ENCODE peak calls at places on chromosomes 12 and 14, in seven cellular contexts. One of them, this sample, is unnamed.

GRCh38 chr14:104900639-104901512 is 23.8 kb upstream of the PLD4 start:
- DNase-seq in mesendoderm: no peak
- DNase-seq in activated CD4-positive, alpha-beta T cell treated with anti-CD3 and anti-CD28 coated beads, Interleukin-2, amount 50 U/mL, for 1 hour: no peak
- DNase-seq in amniotic stem cell: no peak
- DNase-seq in M059J: no peak
- DNase-seq in cardiac septum: no peak
- DNase-seq in ovary: no peak
- DNase-seq in this sample: no peak

GRCh38 chr14:87940894-87941293 is 52.1 kb downstream of the GALC start:
- DNase-seq in mesendoderm: no peak
- DNase-seq in activated CD4-positive, alpha-beta T cell treated with anti-CD3 and anti-CD28 coated beads, Interleukin-2, amount 50 U/mL, for 1 hour: no peak
- DNase-seq in amniotic stem cell: no peak
- DNase-seq in M059J: no peak
- DNase-seq in cardiac septum: no peak
- DNase-seq in ovary: no peak
- DNase-seq in this sample: no peak

GRCh38 chr12:21526053-21526452 is at the start of gene SPX:
- DNase-seq in mesendoderm: no peak
- DNase-seq in activated CD4-positive, alpha-beta T cell treated with anti-CD3 and anti-CD28 coated beads, Interleukin-2, amount 50 U/mL, for 1 hour: no peak
- DNase-seq in amniotic stem cell: no peak
- DNase-seq in M059J: peak
- DNase-seq in cardiac septum: no peak
- DNase-seq in ovary: no peak
- DNase-seq in this sample: no peak

GRCh38 chr12:71610036-71610795 is 53.4 kb downstream of the ZFC3H1 start:
- DNase-seq in mesendoderm: no peak
- DNase-seq in activated CD4-positive, alpha-beta T cell treated with anti-CD3 and anti-CD28 coated beads, Interleukin-2, amount 50 U/mL, for 1 hour: no peak
- DNase-seq in amniotic stem cell: no peak
- DNase-seq in M059J: no peak
- DNase-seq in cardiac septum: no peak
- DNase-seq in ovary: no peak
- DNase-seq in this sample: no peak

GRCh38 chr12:96766232-96766631 is 140.8 kb upstream of the NEDD1 start:
- DNase-seq in mesendoderm: peak
- DNase-seq in activated CD4-positive, alpha-beta T cell treated with anti-CD3 and anti-CD28 coated beads, Interleukin-2, amount 50 U/mL, for 1 hour: no peak
- DNase-seq in amniotic stem cell: no peak
- DNase-seq in M059J: no peak
- DNase-seq in cardiac septum: no peak
- DNase-seq in ovary: no peak
- DNase-seq in this sample: no peak

GRCh38 chr12:75444444-75445136 is 36.0 kb upstream of the GLIPR1 start:
- DNase-seq in mesendoderm: no peak
- DNase-seq in activated CD4-positive, alpha-beta T cell treated with anti-CD3 and anti-CD28 coated beads, Interleukin-2, amount 50 U/mL, for 1 hour: no peak
- DNase-seq in amniotic stem cell: no peak
- DNase-seq in M059J: peak
- DNase-seq in cardiac septum: no peak
- DNase-seq in ovary: no peak
- DNase-seq in this sample: peak

GRCh38 chr14:58832010-58832409 is 194.2 kb downstream of the DACT1 start:
- DNase-seq in mesendoderm: no peak
- DNase-seq in activated CD4-positive, alpha-beta T cell treated with anti-CD3 and anti-CD28 coated beads, Interleukin-2, amount 50 U/mL, for 1 hour: no peak
- DNase-seq in amniotic stem cell: no peak
- DNase-seq in M059J: peak
- DNase-seq in cardiac septum: no peak
- DNase-seq in ovary: no peak
- DNase-seq in this sample: peak

GRCh38 chr12:109098142-109098652 is 800 bp downstream of the UNG start:
- DNase-seq in mesendoderm: no peak
- DNase-seq in activated CD4-positive, alpha-beta T cell treated with anti-CD3 and anti-CD28 coated beads, Interleukin-2, amount 50 U/mL, for 1 hour: no peak
- DNase-seq in amniotic stem cell: no peak
- DNase-seq in M059J: peak
- DNase-seq in cardiac septum: no peak
- DNase-seq in ovary: peak
- DNase-seq in this sample: no peak

GRCh38 chr12:57726151-57726883 is 12.2 kb downstream of the AGAP2 start:
- DNase-seq in mesendoderm: peak
- DNase-seq in activated CD4-positive, alpha-beta T cell treated with anti-CD3 and anti-CD28 coated beads, Interleukin-2, amount 50 U/mL, for 1 hour: peak
- DNase-seq in amniotic stem cell: peak
- DNase-seq in M059J: peak
- DNase-seq in cardiac septum: no peak
- DNase-seq in ovary: peak
- DNase-seq in this sample: peak

GRCh38 chr12:98895086-98895651 is 250.1 kb downstream of the APAF1 start:
- DNase-seq in mesendoderm: peak
- DNase-seq in activated CD4-positive, alpha-beta T cell treated with anti-CD3 and anti-CD28 coated beads, Interleukin-2, amount 50 U/mL, for 1 hour: no peak
- DNase-seq in amniotic stem cell: no peak
- DNase-seq in M059J: no peak
- DNase-seq in cardiac septum: no peak
- DNase-seq in ovary: no peak
- DNase-seq in this sample: peak

GRCh38 chr12:75720807-75721206 is 209.4 kb upstream of the KRR1 start:
- DNase-seq in mesendoderm: peak
- DNase-seq in activated CD4-positive, alpha-beta T cell treated with anti-CD3 and anti-CD28 coated beads, Interleukin-2, amount 50 U/mL, for 1 hour: no peak
- DNase-seq in amniotic stem cell: no peak
- DNase-seq in M059J: peak
- DNase-seq in cardiac septum: no peak
- DNase-seq in ovary: no peak
- DNase-seq in this sample: peak

GRCh38 chr12:108563135-108563803 is 873 bp downstream of the ISCU start:
- DNase-seq in mesendoderm: peak
- DNase-seq in activated CD4-positive, alpha-beta T cell treated with anti-CD3 and anti-CD28 coated beads, Interleukin-2, amount 50 U/mL, for 1 hour: peak
- DNase-seq in amniotic stem cell: peak
- DNase-seq in M059J: peak
- DNase-seq in cardiac septum: peak
- DNase-seq in ovary: peak
- DNase-seq in this sample: peak

GRCh38 chr14:24986206-24986893 is 63.6 kb downstream of the STXBP6 start:
- DNase-seq in mesendoderm: no peak
- DNase-seq in activated CD4-positive, alpha-beta T cell treated with anti-CD3 and anti-CD28 coated beads, Interleukin-2, amount 50 U/mL, for 1 hour: no peak
- DNase-seq in amniotic stem cell: no peak
- DNase-seq in M059J: no peak
- DNase-seq in cardiac septum: no peak
- DNase-seq in ovary: no peak
- DNase-seq in this sample: no peak

GRCh38 chr14:76080009-76080408 is 71.7 kb upstream of the GPATCH2L start:
- DNase-seq in mesendoderm: no peak
- DNase-seq in activated CD4-positive, alpha-beta T cell treated with anti-CD3 and anti-CD28 coated beads, Interleukin-2, amount 50 U/mL, for 1 hour: no peak
- DNase-seq in amniotic stem cell: no peak
- DNase-seq in M059J: no peak
- DNase-seq in cardiac septum: no peak
- DNase-seq in ovary: no peak
- DNase-seq in this sample: no peak

GRCh38 chr14:49160983-49161382 is 425.2 kb downstream of the RPS29 start:
- DNase-seq in mesendoderm: no peak
- DNase-seq in activated CD4-positive, alpha-beta T cell treated with anti-CD3 and anti-CD28 coated beads, Interleukin-2, amount 50 U/mL, for 1 hour: no peak
- DNase-seq in amniotic stem cell: no peak
- DNase-seq in M059J: peak
- DNase-seq in cardiac septum: no peak
- DNase-seq in ovary: no peak
- DNase-seq in this sample: peak

GRCh38 chr12:122856999-122857671 is 21.9 kb downstream of the HIP1R start:
- DNase-seq in mesendoderm: no peak
- DNase-seq in activated CD4-positive, alpha-beta T cell treated with anti-CD3 and anti-CD28 coated beads, Interleukin-2, amount 50 U/mL, for 1 hour: no peak
- DNase-seq in amniotic stem cell: no peak
- DNase-seq in M059J: no peak
- DNase-seq in cardiac septum: no peak
- DNase-seq in ovary: no peak
- DNase-seq in this sample: no peak

GRCh38 chr12:24719293-24719721 is 229.6 kb downstream of the BCAT1 start:
- DNase-seq in mesendoderm: no peak
- DNase-seq in activated CD4-positive, alpha-beta T cell treated with anti-CD3 and anti-CD28 coated beads, Interleukin-2, amount 50 U/mL, for 1 hour: no peak
- DNase-seq in amniotic stem cell: no peak
- DNase-seq in M059J: peak
- DNase-seq in cardiac septum: no peak
- DNase-seq in ovary: no peak
- DNase-seq in this sample: no peak

This sample was measured in left kidney.